ENCODE peak calls at places on chromosomes 6 and 20, in five cellular contexts. E is fibroblast of mammary gland, B is naive B cell, V is C1 segment of cervical spinal cord, U is NCI-H345. C is an unnamed sample.

GRCh38 chr6:26155066-26155925 is 68.1 kb downstream of the HFE start:
- DNase-seq in E (no peak), B (no peak), V (no peak), U (peak), C (no peak)

GRCh38 chr6:106184629-106185028 is 98.5 kb downstream of the PRDM1 start:
- DNase-seq in E (peak), B (no peak), V (no peak), U (no peak), C (no peak)

GRCh38 chr6:170405311-170405975 is 98.9 kb downstream of the FAM120B start:
- DNase-seq in E (peak), B (no peak), V (no peak), U (no peak), C (no peak)

GRCh38 chr6:137589067-137589848 is 95.1 kb upstream of the OLIG3 start:
- DNase-seq in E (peak), B (no peak), V (no peak), U (no peak), C (peak)

GRCh38 chr6:116060572-116061283 is at the start of gene FRK:
- DNase-seq in E (peak), B (no peak), V (no peak), U (no peak), C (no peak)

GRCh38 chr20:48238781-48239180 is 453.5 kb upstream of the SULF2 start:
- DNase-seq in E (peak), B (no peak), V (peak), U (no peak), C (no peak)

GRCh38 chr6:83514877-83515466 is 2.6 kb downstream of the PRSS35 start:
- DNase-seq in E (peak), B (peak), V (no peak), U (peak), C (peak)

GRCh38 chr20:2602046-2602735 is 50.2 kb upstream of the NOP56 start:
- DNase-seq in E (no peak), B (no peak), V (no peak), U (no peak), C (no peak)

GRCh38 chr6:21741221-21742109 is 147.9 kb downstream of the SOX4 start:
- DNase-seq in E (no peak), B (no peak), V (no peak), U (peak), C (no peak)

GRCh38 chr6:1004885-1005635 is 306.8 kb upstream of the FOXQ1 start:
- DNase-seq in E (no peak), B (no peak), V (no peak), U (no peak), C (no peak)

GRCh38 chr20:1845701-1846100 is 49.5 kb upstream of the SIRPA start:
- DNase-seq in E (no peak), B (no peak), V (no peak), U (no peak), C (no peak)

GRCh38 chr6:157763129-157763893 is 59.7 kb upstream of the SNX9 start:
- DNase-seq in E (peak), B (no peak), V (no peak), U (peak), C (peak)

GRCh38 chr20:5947276-5947675 is 3.1 kb downstream of the TRMT6 start:
- DNase-seq in E (peak), B (no peak), V (no peak), U (no peak), C (no peak)

GRCh38 chr6:142927904-142928303 is 17.1 kb downstream of the HIVEP2 start:
- DNase-seq in E (no peak), B (peak), V (no peak), U (no peak), C (peak)

C was measured in naive thymus-derived CD8-positive, alpha-beta T cell.